ENCODE peak calls at places on chromosomes 2 and 18, in five cellular contexts. D is AG08396, M is NCI-H1105, X is neural progenitor cell, P is uterus. S is an unnamed sample.

GRCh38 chr2:69980408-69980807 is 19.0 kb upstream of the ASPRV1 start:
- DNase-seq in D (no peak), M (no peak), X (no peak), P (no peak), S (no peak)

GRCh38 chr18:24414349-24415003 is 12.0 kb upstream of the IMPACT start:
- DNase-seq in D (no peak), M (no peak), X (no peak), P (no peak), S (no peak)

GRCh38 chr2:51782874-51783765 is 751.2 kb upstream of the NRXN1 start:
- DNase-seq in D (no peak), M (no peak), X (no peak), P (no peak), S (no peak)

GRCh38 chr2:105104208-105104731 is 66.4 kb downstream of the MRPS9 start:
- DNase-seq in D (no peak), M (no peak), X (no peak), P (no peak), S (no peak)

GRCh38 chr2:111944536-111945210 is 46.3 kb downstream of the MERTK start:
- DNase-seq in D (no peak), M (no peak), X (no peak), P (no peak), S (no peak)

GRCh38 chr2:18516112-18516511 is 44.3 kb downstream of the RDH14 start:
- DNase-seq in D (peak), M (no peak), X (peak), P (no peak), S (no peak)

GRCh38 chr2:137947714-137948336 is 16.4 kb upstream of the HNMT start:
- DNase-seq in D (peak), M (peak), X (peak), P (peak), S (peak)

GRCh38 chr2:196696423-196697073 is 57.0 kb downstream of the CCDC150 start:
- DNase-seq in D (peak), M (no peak), X (no peak), P (no peak), S (peak)

GRCh38 chr2:186919272-186919671 is 70.3 kb upstream of the ZSWIM2 start:
- DNase-seq in D (peak), M (no peak), X (no peak), P (no peak), S (no peak)

S was measured in psoas muscle.